ENCODE peak calls at places on chromosomes 1 and 21, in four cellular contexts. P is tibial nerve, O is tibial artery, H is RWPE1. C is an unnamed sample.

GRCh38 chr1:220705782-220706181 is 15.6 kb downstream of the C1orf115 start:
- DNase-seq in P (no peak), O (no peak), H (no peak), C (no peak)

GRCh38 chr21:42218836-42219605 is at the start of gene ABCG1:
- DNase-seq in P (no peak), O (no peak), H (peak), C (peak)

GRCh38 chr1:52904590-52905375 is 16.8 kb downstream of the ECHDC2 start:
- DNase-seq in P (no peak), O (no peak), H (peak), C (no peak)

GRCh38 chr1:110242062-110242461 is 31.9 kb downstream of the KCNC4 start:
- DNase-seq in P (no peak), O (no peak), H (no peak), C (no peak)

GRCh38 chr21:36717901-36718465 is 19.1 kb downstream of the SIM2 start:
- DNase-seq in P (no peak), O (no peak), H (no peak), C (no peak)

GRCh38 chr1:10851024-10852013 is 54.9 kb upstream of the CASZ1 start:
- DNase-seq in P (no peak), O (no peak), H (no peak), C (no peak)

GRCh38 chr1:54798206-54798605 is 2.9 kb downstream of the TTC22 start:
- DNase-seq in P (no peak), O (no peak), H (no peak), C (no peak)

GRCh38 chr1:204530932-204531331 is 14.7 kb downstream of the MDM4 start:
- DNase-seq in P (no peak), O (no peak), H (no peak), C (no peak)

GRCh38 chr1:25805863-25806225 is 5.9 kb downstream of the SELENON start:
- DNase-seq in P (no peak), O (peak), H (no peak), C (peak)

GRCh38 chr1:103416681-103417318 is 108.7 kb upstream of the RNPC3 start:
- DNase-seq in P (no peak), O (no peak), H (no peak), C (no peak)

GRCh38 chr1:198088360-198089071 is 68.3 kb upstream of the NEK7 start:
- DNase-seq in P (no peak), O (no peak), H (peak), C (no peak)

GRCh38 chr1:208809876-208810275 is 565.7 kb upstream of the PLXNA2 start:
- DNase-seq in P (no peak), O (no peak), H (no peak), C (no peak)

GRCh38 chr1:5944069-5944847 is 48.0 kb downstream of the NPHP4 start:
- DNase-seq in P (no peak), O (no peak), H (no peak), C (no peak)

GRCh38 chr1:183276386-183276785 is 90.3 kb downstream of the LAMC2 start:
- DNase-seq in P (no peak), O (no peak), H (no peak), C (no peak)

GRCh38 chr1:147547065-147547464 is 5.8 kb downstream of the BCL9 start:
- DNase-seq in P (no peak), O (no peak), H (no peak), C (no peak)

GRCh38 chr1:3323021-3323790 is 131.3 kb upstream of the ARHGEF16 start:
- DNase-seq in P (no peak), O (no peak), H (no peak), C (no peak)

GRCh38 chr21:36704281-36704957 is 5.5 kb downstream of the SIM2 start:
- DNase-seq in P (no peak), O (no peak), H (no peak), C (no peak)

GRCh38 chr1:8427493-8427892 is 109.6 kb downstream of the SLC45A1 start:
- DNase-seq in P (no peak), O (no peak), H (no peak), C (no peak)

GRCh38 chr1:59678809-59679228 is 135.9 kb upstream of the HOOK1 start:
- DNase-seq in P (no peak), O (no peak), H (no peak), C (no peak)

GRCh38 chr21:44752701-44753235 is 41.4 kb upstream of the TSPEAR start:
- DNase-seq in P (no peak), O (peak), H (peak), C (no peak)

GRCh38 chr1:82377201-82377884 is 576.6 kb downstream of the ADGRL2 start:
- DNase-seq in P (no peak), O (no peak), H (peak), C (no peak)

GRCh38 chr1:114105401-114105979 is 48.2 kb downstream of the SYT6 start:
- DNase-seq in P (no peak), O (no peak), H (no peak), C (no peak)

GRCh38 chr1:67695963-67696362 is 11.0 kb downstream of the GADD45A start:
- DNase-seq in P (no peak), O (no peak), H (no peak), C (no peak)

GRCh38 chr1:2437617-2438016 is 25.3 kb upstream of the PEX10 start:
- DNase-seq in P (no peak), O (no peak), H (no peak), C (no peak)

GRCh38 chr1:214354440-214355148 is 73.6 kb downstream of the SMYD2 start:
- DNase-seq in P (no peak), O (no peak), H (no peak), C (no peak)

GRCh38 chr1:211653907-211654553 is 21.4 kb downstream of the NEK2 start:
- DNase-seq in P (no peak), O (no peak), H (no peak), C (no peak)

GRCh38 chr21:35859677-35860076 is 200.6 kb downstream of the SETD4 start:
- DNase-seq in P (no peak), O (no peak), H (no peak), C (no peak)

GRCh38 chr1:232752365-232752764 is 52.9 kb upstream of the MAP10 start:
- DNase-seq in P (no peak), O (no peak), H (no peak), C (no peak)

GRCh38 chr1:11448375-11449085 is 30.4 kb upstream of the DISP3 start:
- DNase-seq in P (no peak), O (no peak), H (no peak), C (no peak)

GRCh38 chr1:26360051-26360806 is 6.3 kb upstream of the CRYBG2 start:
- DNase-seq in P (no peak), O (no peak), H (no peak), C (no peak)

GRCh38 chr1:11473635-11474034 is 5.3 kb upstream of the DISP3 start:
- DNase-seq in P (no peak), O (no peak), H (peak), C (no peak)

GRCh38 chr21:36663033-36663855 is 35.7 kb upstream of the SIM2 start:
- DNase-seq in P (no peak), O (no peak), H (peak), C (no peak)

GRCh38 chr1:90262286-90262685 is 267.4 kb downstream of the ZNF326 start:
- DNase-seq in P (no peak), O (no peak), H (no peak), C (no peak)

GRCh38 chr1:113282897-113283285 is 107.4 kb upstream of the MAGI3 start:
- DNase-seq in P (no peak), O (no peak), H (no peak), C (no peak)

GRCh38 chr1:204602871-204603542 is 82.5 kb downstream of the LRRN2 start:
- DNase-seq in P (no peak), O (no peak), H (no peak), C (no peak)

GRCh38 chr1:13762642-13763041 is 62.7 kb downstream of the PRDM2 start:
- DNase-seq in P (no peak), O (no peak), H (no peak), C (peak)

GRCh38 chr1:187313115-187313514 is 484.4 kb downstream of the PLA2G4A start:
- DNase-seq in P (no peak), O (no peak), H (no peak), C (no peak)

GRCh38 chr1:153647375-153647714 is 11.2 kb upstream of the SNAPIN start:
- DNase-seq in P (no peak), O (no peak), H (no peak), C (no peak)
- TF ChIP-seq CTCF in P (no peak), O (no peak), H (no peak), C (no peak)

GRCh38 chr1:41419584-41420295 is 58.5 kb downstream of the FOXO6 start:
- DNase-seq in P (no peak), O (no peak), H (no peak), C (no peak)
- H3K27ac ChIP-seq in P (no peak), O (peak), H (peak), C (no peak)

GRCh38 chr1:32825181-32825580 is 7.7 kb downstream of the S100PBP start:
- DNase-seq in P (no peak), O (no peak), H (no peak), C (no peak)

GRCh38 chr1:32831878-32832277 is 14.4 kb downstream of the S100PBP start:
- DNase-seq in P (no peak), O (no peak), H (no peak), C (no peak)

GRCh38 chr1:32830092-32830852 is 12.8 kb downstream of the S100PBP start:
- DNase-seq in P (no peak), O (no peak), H (no peak), C (no peak)

GRCh38 chr1:32828341-32828740 is 10.9 kb downstream of the S100PBP start:
- DNase-seq in P (no peak), O (no peak), H (no peak), C (no peak)
- TF ChIP-seq CTCF in P (no peak), O (peak), H (no peak), C (peak)

DNA sequence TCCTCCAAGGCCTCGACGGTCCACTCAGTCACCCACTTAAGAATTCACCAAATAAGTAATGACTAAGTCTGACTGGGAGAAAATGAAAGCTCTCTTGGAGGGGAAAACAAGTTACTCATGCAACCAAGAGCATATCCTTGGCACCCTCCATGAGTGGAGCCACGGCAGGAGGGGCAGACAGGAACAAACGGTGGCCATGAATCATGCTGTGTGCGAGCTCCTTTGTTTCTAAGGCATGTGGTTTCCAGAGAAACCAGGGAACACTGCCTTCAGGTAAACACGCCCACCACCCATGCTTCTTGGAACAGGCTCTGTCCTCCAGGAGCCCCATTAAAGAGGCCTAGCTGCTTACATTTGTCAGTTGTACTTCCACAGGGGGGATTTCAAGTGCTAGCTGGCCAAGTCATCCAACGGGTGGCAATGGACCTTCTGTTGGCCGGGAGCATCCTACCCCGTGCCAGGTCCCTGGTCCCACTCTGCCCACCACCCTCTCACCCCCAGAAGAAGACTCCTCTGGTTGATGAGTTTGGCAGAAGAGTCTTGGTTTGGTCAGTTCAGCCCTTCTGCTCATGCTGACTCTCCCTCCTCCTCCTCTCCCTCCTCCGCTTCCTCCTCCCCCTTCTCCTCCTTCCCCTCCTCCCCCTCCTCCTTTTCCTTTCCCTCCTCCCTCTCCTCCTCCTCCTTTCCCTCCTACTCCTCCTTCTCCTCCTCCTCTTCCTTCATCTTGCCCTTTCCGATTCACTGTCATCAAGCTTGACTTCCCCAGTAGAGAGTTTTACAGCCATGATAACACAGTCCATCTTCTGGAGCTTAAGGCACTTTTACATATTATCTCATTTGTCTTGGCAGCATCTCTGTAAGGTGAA is 107.6 kb downstream of the CCDC185 start:
- DNase-seq in P (no peak), O (no peak), H (peak), C (no peak)
- H3K27ac ChIP-seq in P (no peak), O (no peak), H (peak), C (no peak)

GRCh38 chr1:38875811-38876210 is 2.7 kb upstream of the MYCBP start:
- DNase-seq in P (no peak), O (no peak), H (no peak), C (no peak)

GRCh38 chr1:38870996-38871395 is 2.2 kb downstream of the MYCBP start:
- DNase-seq in P (no peak), O (no peak), H (no peak), C (no peak)

GRCh38 chr1:38872401-38873026 is 634 bp downstream of the MYCBP start:
- DNase-seq in P (no peak), O (no peak), H (peak), C (no peak)

DNA sequence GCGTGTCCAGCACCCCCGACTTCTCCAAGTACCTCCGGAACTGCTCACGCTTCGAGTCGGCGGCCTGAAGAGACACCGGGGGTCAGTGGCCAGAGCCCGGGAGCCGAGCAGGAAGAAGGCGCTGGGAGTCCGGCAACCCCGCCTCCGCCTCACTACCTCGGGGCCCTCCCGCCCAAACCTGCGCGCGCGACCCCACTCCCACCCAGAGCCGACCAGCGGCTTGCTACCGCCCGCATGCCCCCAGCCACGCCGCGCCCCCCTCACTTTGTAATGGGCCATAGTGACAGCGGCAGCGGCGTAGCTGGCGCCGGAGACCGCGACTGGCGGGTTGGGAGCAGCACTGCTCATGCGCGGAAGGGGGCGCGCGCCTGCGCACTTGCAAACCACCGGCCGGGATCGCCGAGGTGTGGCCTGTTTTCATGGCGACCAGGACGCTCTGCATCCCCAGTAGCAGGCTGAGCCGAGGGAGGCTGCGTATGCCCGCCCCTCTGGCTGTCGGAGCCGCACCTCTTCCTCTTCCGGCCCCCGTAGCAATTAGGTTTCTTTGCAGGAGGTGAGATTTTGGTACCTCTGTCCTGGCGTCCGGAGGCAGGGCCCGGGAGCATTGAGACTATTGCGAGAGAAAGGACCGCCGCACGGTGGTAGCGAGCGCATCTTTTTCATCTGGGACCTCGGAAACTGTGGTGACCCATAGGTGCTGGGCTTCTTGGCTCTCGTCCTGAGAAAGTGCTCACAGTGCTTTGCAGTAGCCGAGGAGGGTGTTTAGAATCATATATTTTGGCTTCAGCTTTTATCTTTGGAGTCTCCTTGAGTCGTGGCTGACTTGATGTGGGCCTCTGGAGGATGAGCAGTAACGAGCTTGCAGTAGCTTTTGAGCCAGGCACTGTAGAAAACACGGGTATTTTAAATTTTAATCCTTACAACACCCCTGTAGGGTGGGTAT is at the start of gene MYCBP:
- DNase-seq in P (peak), O (peak), H (peak), C (peak)
- TF ChIP-seq CTCF in P (peak), O (peak), H (no peak), C (peak)

GRCh38 chr1:241614144-241614543 is 26.0 kb downstream of the CHML start:
- DNase-seq in P (no peak), O (no peak), H (no peak), C (no peak)

GRCh38 chr1:241611063-241611462 is 29.1 kb downstream of the CHML start:
- DNase-seq in P (peak), O (no peak), H (peak), C (no peak)

GRCh38 chr1:241615043-241615974 is 24.9 kb downstream of the CHML start:
- DNase-seq in P (no peak), O (no peak), H (no peak), C (no peak)

GRCh38 chr1:241614572-241614971 is 25.6 kb downstream of the CHML start:
- DNase-seq in P (no peak), O (no peak), H (no peak), C (no peak)

GRCh38 chr1:241612533-241613505 is 27.4 kb downstream of the CHML start:
- DNase-seq in P (peak), O (no peak), H (peak), C (no peak)
- H3K27ac ChIP-seq in P (no peak), O (no peak), H (no peak), C (no peak)

GRCh38 chr1:170664283-170664827 is 424 bp downstream of the PRRX1 start:
- DNase-seq in P (no peak), O (no peak), H (peak), C (no peak)

GRCh38 chr1:170665625-170666024 is 1.7 kb downstream of the PRRX1 start:
- DNase-seq in P (no peak), O (no peak), H (no peak), C (no peak)

GRCh38 chr1:170666661-170667060 is 2.7 kb downstream of the PRRX1 start:
- DNase-seq in P (no peak), O (no peak), H (no peak), C (no peak)

GRCh38 chr1:170663441-170664282 is at the start of gene PRRX1:
- DNase-seq in P (no peak), O (no peak), H (no peak), C (no peak)

GRCh38 chr1:170664828-170665617 is 1.1 kb downstream of the PRRX1 start:
- DNase-seq in P (no peak), O (no peak), H (no peak), C (no peak)
- TF ChIP-seq CTCF in P (no peak), O (peak), H (no peak), C (peak)

DNA sequence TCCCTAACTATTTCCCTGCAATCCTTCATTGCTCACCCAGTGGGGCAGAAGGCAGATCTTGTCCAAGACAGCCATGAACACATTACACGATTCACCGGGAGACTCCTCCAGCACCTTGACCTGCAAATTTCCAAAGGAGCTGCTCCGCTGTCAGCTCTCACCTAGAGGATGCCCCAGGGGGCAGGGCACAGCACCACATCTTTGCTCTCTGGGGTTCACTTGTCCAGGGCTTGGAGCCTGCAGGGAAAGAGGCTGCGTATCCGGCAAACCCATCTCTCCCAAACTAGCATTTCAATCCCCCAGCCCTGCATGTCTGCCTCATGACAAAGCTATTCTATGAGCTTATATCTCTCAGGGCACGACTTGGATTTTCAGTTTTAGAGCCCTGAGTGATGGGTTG is 35.1 kb upstream of the OLIG2 start:
- DNase-seq in P (no peak), O (no peak), H (no peak), C (no peak)
- H3K27ac ChIP-seq in P (no peak), O (no peak), H (no peak), C (no peak)

DNA sequence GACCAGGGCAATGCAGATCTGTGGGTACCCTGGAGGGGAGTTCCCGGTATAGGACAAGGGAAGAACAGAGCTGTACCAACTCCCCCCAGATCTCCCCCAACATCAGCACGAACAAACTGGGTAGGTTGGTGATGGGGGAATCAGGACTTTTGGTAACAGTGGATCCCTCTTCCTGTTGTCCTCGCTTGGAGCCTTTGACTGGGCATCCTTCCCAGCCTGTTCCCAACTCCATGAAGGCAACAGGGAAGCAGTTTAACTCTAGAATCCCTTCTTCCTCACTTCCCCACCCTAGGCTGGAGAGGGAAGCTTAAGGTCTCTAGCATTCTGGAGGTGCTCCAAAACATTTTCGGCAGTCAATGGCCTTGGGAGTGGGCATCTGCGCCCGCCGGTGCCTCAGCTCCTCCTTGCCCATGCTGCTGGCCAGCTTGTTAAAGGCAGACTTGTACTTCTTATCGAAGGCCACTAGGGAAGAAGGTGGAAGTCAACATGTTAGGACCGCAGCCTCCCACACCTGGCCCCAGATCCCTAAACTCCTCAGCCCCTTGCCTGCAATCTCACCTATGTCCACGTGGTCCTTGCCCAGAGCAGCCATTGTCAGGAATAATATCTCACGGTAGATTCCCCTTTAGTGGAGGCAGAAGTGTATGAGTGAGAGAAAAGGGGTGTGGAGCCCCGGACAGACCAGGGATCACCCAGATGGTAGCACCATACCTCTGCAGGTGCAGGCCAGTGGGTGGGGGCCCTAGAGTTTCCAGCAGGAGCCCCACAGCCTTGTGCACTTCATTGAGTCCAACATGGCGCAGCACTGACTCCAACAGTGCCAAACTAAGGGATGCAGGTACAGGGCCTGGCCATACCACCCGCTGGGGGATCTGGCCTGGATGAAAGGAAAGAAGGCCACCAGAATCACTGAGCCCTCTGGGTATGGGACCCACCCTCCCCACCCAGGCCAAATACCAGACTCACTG is 7.5 kb upstream of the GATAD2B start:
- DNase-seq in P (no peak), O (no peak), H (no peak), C (no peak)
- TF ChIP-seq CTCF in P (no peak), O (no peak), H (no peak), C (no peak)